ENCODE peak calls at places on chromosomes 13 and 19, in six cellular contexts. One of them, this sample, is unnamed.

GRCh38 chr13:110676511-110677204 is 29.3 kb downstream of the CARS2 start:
- DNase-seq in activated CD4-positive, alpha-beta T cell treated with anti-CD3 and anti-CD28 coated beads, Interleukin-2, amount 50 U/mL, for 48 hours: peak
- DNase-seq in AG09309: no peak
- DNase-seq in AG20443: no peak
- DNase-seq in stimulated activated CD4-positive, alpha-beta T cell treated with anti-CD3 and anti-CD28 coated beads, Interleukin-2, amount 100 ng/mL, for 24 hours: peak
- DNase-seq in lung: no peak
- DNase-seq in this sample: no peak

GRCh38 chr19:28727133-28727834 is 485.7 kb downstream of the UQCRFS1 start:
- DNase-seq in activated CD4-positive, alpha-beta T cell treated with anti-CD3 and anti-CD28 coated beads, Interleukin-2, amount 50 U/mL, for 48 hours: peak
- DNase-seq in AG09309: no peak
- DNase-seq in AG20443: peak
- DNase-seq in stimulated activated CD4-positive, alpha-beta T cell treated with anti-CD3 and anti-CD28 coated beads, Interleukin-2, amount 100 ng/mL, for 24 hours: no peak
- DNase-seq in lung: no peak
- DNase-seq in this sample: no peak

GRCh38 chr13:60647547-60647946 is 250.5 kb downstream of the TDRD3 start:
- DNase-seq in activated CD4-positive, alpha-beta T cell treated with anti-CD3 and anti-CD28 coated beads, Interleukin-2, amount 50 U/mL, for 48 hours: no peak
- DNase-seq in AG09309: no peak
- DNase-seq in AG20443: no peak
- DNase-seq in stimulated activated CD4-positive, alpha-beta T cell treated with anti-CD3 and anti-CD28 coated beads, Interleukin-2, amount 100 ng/mL, for 24 hours: no peak
- DNase-seq in lung: no peak
- DNase-seq in this sample: no peak

GRCh38 chr19:30044273-30045259 is 102.5 kb downstream of the URI1 start:
- DNase-seq in activated CD4-positive, alpha-beta T cell treated with anti-CD3 and anti-CD28 coated beads, Interleukin-2, amount 50 U/mL, for 48 hours: no peak
- DNase-seq in AG09309: no peak
- DNase-seq in AG20443: no peak
- DNase-seq in stimulated activated CD4-positive, alpha-beta T cell treated with anti-CD3 and anti-CD28 coated beads, Interleukin-2, amount 100 ng/mL, for 24 hours: no peak
- DNase-seq in lung: no peak
- DNase-seq in this sample: no peak

GRCh38 chr13:109088528-109088927 is 459.1 kb downstream of the MYO16 start:
- DNase-seq in activated CD4-positive, alpha-beta T cell treated with anti-CD3 and anti-CD28 coated beads, Interleukin-2, amount 50 U/mL, for 48 hours: no peak
- DNase-seq in AG09309: no peak
- DNase-seq in AG20443: no peak
- DNase-seq in stimulated activated CD4-positive, alpha-beta T cell treated with anti-CD3 and anti-CD28 coated beads, Interleukin-2, amount 100 ng/mL, for 24 hours: no peak
- DNase-seq in lung: no peak
- DNase-seq in this sample: no peak

GRCh38 chr19:478236-478888 is 17.5 kb upstream of the SHC2 start:
- DNase-seq in activated CD4-positive, alpha-beta T cell treated with anti-CD3 and anti-CD28 coated beads, Interleukin-2, amount 50 U/mL, for 48 hours: no peak
- DNase-seq in AG09309: no peak
- DNase-seq in AG20443: no peak
- DNase-seq in stimulated activated CD4-positive, alpha-beta T cell treated with anti-CD3 and anti-CD28 coated beads, Interleukin-2, amount 100 ng/mL, for 24 hours: no peak
- DNase-seq in lung: no peak
- DNase-seq in this sample: no peak

GRCh38 chr19:34309368-34310138 is 55.2 kb downstream of the GARRE1 start:
- DNase-seq in activated CD4-positive, alpha-beta T cell treated with anti-CD3 and anti-CD28 coated beads, Interleukin-2, amount 50 U/mL, for 48 hours: no peak
- DNase-seq in AG09309: no peak
- DNase-seq in AG20443: no peak
- DNase-seq in stimulated activated CD4-positive, alpha-beta T cell treated with anti-CD3 and anti-CD28 coated beads, Interleukin-2, amount 100 ng/mL, for 24 hours: no peak
- DNase-seq in lung: no peak
- DNase-seq in this sample: no peak

GRCh38 chr19:19966862-19967261 is 66.1 kb downstream of the ZNF93 start:
- DNase-seq in activated CD4-positive, alpha-beta T cell treated with anti-CD3 and anti-CD28 coated beads, Interleukin-2, amount 50 U/mL, for 48 hours: no peak
- DNase-seq in AG09309: no peak
- DNase-seq in AG20443: no peak
- DNase-seq in stimulated activated CD4-positive, alpha-beta T cell treated with anti-CD3 and anti-CD28 coated beads, Interleukin-2, amount 100 ng/mL, for 24 hours: no peak
- DNase-seq in lung: no peak
- DNase-seq in this sample: no peak

GRCh38 chr19:6533746-6534418 is 3.1 kb downstream of the TNFSF9 start:
- DNase-seq in activated CD4-positive, alpha-beta T cell treated with anti-CD3 and anti-CD28 coated beads, Interleukin-2, amount 50 U/mL, for 48 hours: no peak
- DNase-seq in AG09309: no peak
- DNase-seq in AG20443: no peak
- DNase-seq in stimulated activated CD4-positive, alpha-beta T cell treated with anti-CD3 and anti-CD28 coated beads, Interleukin-2, amount 100 ng/mL, for 24 hours: no peak
- DNase-seq in lung: no peak
- DNase-seq in this sample: no peak

GRCh38 chr13:85261757-85262346 is 537.4 kb downstream of the SLITRK6 start:
- DNase-seq in activated CD4-positive, alpha-beta T cell treated with anti-CD3 and anti-CD28 coated beads, Interleukin-2, amount 50 U/mL, for 48 hours: no peak
- DNase-seq in AG09309: no peak
- DNase-seq in AG20443: no peak
- DNase-seq in stimulated activated CD4-positive, alpha-beta T cell treated with anti-CD3 and anti-CD28 coated beads, Interleukin-2, amount 100 ng/mL, for 24 hours: no peak
- DNase-seq in lung: no peak
- DNase-seq in this sample: no peak

GRCh38 chr19:4624733-4625362 is 14.5 kb upstream of the TNFAIP8L1 start:
- DNase-seq in activated CD4-positive, alpha-beta T cell treated with anti-CD3 and anti-CD28 coated beads, Interleukin-2, amount 50 U/mL, for 48 hours: no peak
- DNase-seq in AG09309: no peak
- DNase-seq in AG20443: no peak
- DNase-seq in stimulated activated CD4-positive, alpha-beta T cell treated with anti-CD3 and anti-CD28 coated beads, Interleukin-2, amount 100 ng/mL, for 24 hours: no peak
- DNase-seq in lung: no peak
- DNase-seq in this sample: no peak

GRCh38 chr19:46416077-46416709 is 2.8 kb upstream of the CCDC8 start:
- DNase-seq in activated CD4-positive, alpha-beta T cell treated with anti-CD3 and anti-CD28 coated beads, Interleukin-2, amount 50 U/mL, for 48 hours: peak
- DNase-seq in AG09309: no peak
- DNase-seq in AG20443: peak
- DNase-seq in stimulated activated CD4-positive, alpha-beta T cell treated with anti-CD3 and anti-CD28 coated beads, Interleukin-2, amount 100 ng/mL, for 24 hours: peak
- DNase-seq in lung: peak
- DNase-seq in this sample: peak

GRCh38 chr19:5792224-5792623 is 1.3 kb upstream of the DUS3L start:
- DNase-seq in activated CD4-positive, alpha-beta T cell treated with anti-CD3 and anti-CD28 coated beads, Interleukin-2, amount 50 U/mL, for 48 hours: no peak
- DNase-seq in AG09309: no peak
- DNase-seq in AG20443: no peak
- DNase-seq in stimulated activated CD4-positive, alpha-beta T cell treated with anti-CD3 and anti-CD28 coated beads, Interleukin-2, amount 100 ng/mL, for 24 hours: no peak
- DNase-seq in lung: no peak
- DNase-seq in this sample: no peak

GRCh38 chr19:17103177-17103576 is 27.6 kb downstream of the MYO9B start:
- DNase-seq in activated CD4-positive, alpha-beta T cell treated with anti-CD3 and anti-CD28 coated beads, Interleukin-2, amount 50 U/mL, for 48 hours: peak
- DNase-seq in AG09309: no peak
- DNase-seq in AG20443: no peak
- DNase-seq in stimulated activated CD4-positive, alpha-beta T cell treated with anti-CD3 and anti-CD28 coated beads, Interleukin-2, amount 100 ng/mL, for 24 hours: peak
- DNase-seq in lung: no peak
- DNase-seq in this sample: no peak

GRCh38 chr13:23007430-23007829 is 173.3 kb upstream of the SGCG start:
- DNase-seq in activated CD4-positive, alpha-beta T cell treated with anti-CD3 and anti-CD28 coated beads, Interleukin-2, amount 50 U/mL, for 48 hours: no peak
- DNase-seq in AG09309: no peak
- DNase-seq in AG20443: no peak
- DNase-seq in stimulated activated CD4-positive, alpha-beta T cell treated with anti-CD3 and anti-CD28 coated beads, Interleukin-2, amount 100 ng/mL, for 24 hours: no peak
- DNase-seq in lung: no peak
- DNase-seq in this sample: no peak

GRCh38 chr13:109722068-109722467 is 64.3 kb downstream of the IRS2 start:
- DNase-seq in activated CD4-positive, alpha-beta T cell treated with anti-CD3 and anti-CD28 coated beads, Interleukin-2, amount 50 U/mL, for 48 hours: no peak
- DNase-seq in AG09309: no peak
- DNase-seq in AG20443: no peak
- DNase-seq in stimulated activated CD4-positive, alpha-beta T cell treated with anti-CD3 and anti-CD28 coated beads, Interleukin-2, amount 100 ng/mL, for 24 hours: no peak
- DNase-seq in lung: no peak
- DNase-seq in this sample: no peak

GRCh38 chr13:113403255-113404104 is 39.5 kb upstream of the GRTP1 start:
- DNase-seq in activated CD4-positive, alpha-beta T cell treated with anti-CD3 and anti-CD28 coated beads, Interleukin-2, amount 50 U/mL, for 48 hours: no peak
- DNase-seq in AG09309: no peak
- DNase-seq in AG20443: no peak
- DNase-seq in stimulated activated CD4-positive, alpha-beta T cell treated with anti-CD3 and anti-CD28 coated beads, Interleukin-2, amount 100 ng/mL, for 24 hours: no peak
- DNase-seq in lung: no peak
- DNase-seq in this sample: no peak

GRCh38 chr13:111203742-111204386 is 88.8 kb downstream of the ARHGEF7 start:
- DNase-seq in activated CD4-positive, alpha-beta T cell treated with anti-CD3 and anti-CD28 coated beads, Interleukin-2, amount 50 U/mL, for 48 hours: no peak
- DNase-seq in AG09309: no peak
- DNase-seq in AG20443: no peak
- DNase-seq in stimulated activated CD4-positive, alpha-beta T cell treated with anti-CD3 and anti-CD28 coated beads, Interleukin-2, amount 100 ng/mL, for 24 hours: no peak
- DNase-seq in lung: no peak
- DNase-seq in this sample: no peak

GRCh38 chr19:40139533-40140287 is 49.0 kb upstream of the ZNF780A start:
- DNase-seq in activated CD4-positive, alpha-beta T cell treated with anti-CD3 and anti-CD28 coated beads, Interleukin-2, amount 50 U/mL, for 48 hours: no peak
- DNase-seq in AG09309: peak
- DNase-seq in AG20443: peak
- DNase-seq in stimulated activated CD4-positive, alpha-beta T cell treated with anti-CD3 and anti-CD28 coated beads, Interleukin-2, amount 100 ng/mL, for 24 hours: no peak
- DNase-seq in lung: no peak
- DNase-seq in this sample: peak

GRCh38 chr13:64446372-64446771 is 2783.8 kb downstream of the PCDH9 start:
- DNase-seq in activated CD4-positive, alpha-beta T cell treated with anti-CD3 and anti-CD28 coated beads, Interleukin-2, amount 50 U/mL, for 48 hours: no peak
- DNase-seq in AG09309: no peak
- DNase-seq in AG20443: peak
- DNase-seq in stimulated activated CD4-positive, alpha-beta T cell treated with anti-CD3 and anti-CD28 coated beads, Interleukin-2, amount 100 ng/mL, for 24 hours: no peak
- DNase-seq in lung: no peak
- DNase-seq in this sample: no peak

GRCh38 chr13:95787356-95788099 is 110.6 kb downstream of the DNAJC3 start:
- DNase-seq in activated CD4-positive, alpha-beta T cell treated with anti-CD3 and anti-CD28 coated beads, Interleukin-2, amount 50 U/mL, for 48 hours: no peak
- DNase-seq in AG09309: no peak
- DNase-seq in AG20443: no peak
- DNase-seq in stimulated activated CD4-positive, alpha-beta T cell treated with anti-CD3 and anti-CD28 coated beads, Interleukin-2, amount 100 ng/mL, for 24 hours: no peak
- DNase-seq in lung: no peak
- DNase-seq in this sample: no peak

GRCh38 chr13:94966380-94966779 is 254.0 kb upstream of the SOX21 start:
- DNase-seq in activated CD4-positive, alpha-beta T cell treated with anti-CD3 and anti-CD28 coated beads, Interleukin-2, amount 50 U/mL, for 48 hours: no peak
- DNase-seq in AG09309: no peak
- DNase-seq in AG20443: no peak
- DNase-seq in stimulated activated CD4-positive, alpha-beta T cell treated with anti-CD3 and anti-CD28 coated beads, Interleukin-2, amount 100 ng/mL, for 24 hours: no peak
- DNase-seq in lung: no peak
- DNase-seq in this sample: no peak

GRCh38 chr19:10871711-10872550 is 578 bp downstream of the CARM1 start:
- DNase-seq in activated CD4-positive, alpha-beta T cell treated with anti-CD3 and anti-CD28 coated beads, Interleukin-2, amount 50 U/mL, for 48 hours: peak
- DNase-seq in AG09309: no peak
- DNase-seq in AG20443: peak
- DNase-seq in stimulated activated CD4-positive, alpha-beta T cell treated with anti-CD3 and anti-CD28 coated beads, Interleukin-2, amount 100 ng/mL, for 24 hours: peak
- DNase-seq in lung: peak
- DNase-seq in this sample: no peak

This sample was measured in stromal cell of bone marrow.